ENCODE peak calls at places on chromosome 2, in six cellular contexts. One of them, this sample, is unnamed.
A peak's percentile ranks its signal among the peaks of the same experiment; 100 is the strongest.

GRCh38 chr2:222709191-222709891 is 37.9 kb downstream of the MOGAT1 start:
- DNase-seq in right lobe of liver: no peak
- DNase-seq in thyroid gland: peak; percentile 39
- DNase-seq in heart left ventricle: peak; percentile 76
- DNase-seq in HCT116: peak; percentile 83
- DNase-seq in endothelial cell of umbilical vein: peak; percentile 95
- DNase-seq in this sample: peak; percentile 22

GRCh38 chr2:46187112-46187618 is 110.0 kb upstream of the EPAS1 start:
- DNase-seq in right lobe of liver: peak; percentile 80
- DNase-seq in thyroid gland: no peak
- DNase-seq in heart left ventricle: no peak
- DNase-seq in HCT116: no peak
- DNase-seq in endothelial cell of umbilical vein: peak; percentile 70
- DNase-seq in this sample: no peak

GRCh38 chr2:67135201-67135600 is 261.9 kb upstream of the ETAA1 start:
- DNase-seq in right lobe of liver: no peak
- DNase-seq in thyroid gland: no peak
- DNase-seq in heart left ventricle: no peak
- DNase-seq in HCT116: no peak
- DNase-seq in endothelial cell of umbilical vein: no peak
- DNase-seq in this sample: no peak

GRCh38 chr2:63983986-63984605 is 35.1 kb downstream of the VPS54 start:
- DNase-seq in right lobe of liver: no peak
- DNase-seq in thyroid gland: no peak
- DNase-seq in heart left ventricle: no peak
- DNase-seq in HCT116: no peak
- DNase-seq in endothelial cell of umbilical vein: peak; percentile 24
- DNase-seq in this sample: no peak

GRCh38 chr2:206241767-206242166 is 32.7 kb upstream of the ZDBF2 start:
- DNase-seq in right lobe of liver: no peak
- DNase-seq in thyroid gland: no peak
- DNase-seq in heart left ventricle: no peak
- DNase-seq in HCT116: no peak
- DNase-seq in endothelial cell of umbilical vein: no peak
- DNase-seq in this sample: no peak

GRCh38 chr2:207528980-207529329 is 807 bp upstream of the CREB1 start:
- DNase-seq in right lobe of liver: no peak
- DNase-seq in thyroid gland: peak; percentile 50
- DNase-seq in heart left ventricle: no peak
- DNase-seq in HCT116: no peak
- DNase-seq in endothelial cell of umbilical vein: peak; percentile 50
- DNase-seq in this sample: no peak

GRCh38 chr2:19416784-19417684 is 58.6 kb upstream of the OSR1 start:
- DNase-seq in right lobe of liver: no peak
- DNase-seq in thyroid gland: no peak
- DNase-seq in heart left ventricle: no peak
- DNase-seq in HCT116: no peak
- DNase-seq in endothelial cell of umbilical vein: no peak
- DNase-seq in this sample: no peak

GRCh38 chr2:216710531-216711282 is 15.4 kb upstream of the IGFBP5 start:
- DNase-seq in right lobe of liver: no peak
- DNase-seq in thyroid gland: peak; percentile 61
- DNase-seq in heart left ventricle: peak; percentile 75
- DNase-seq in HCT116: no peak
- DNase-seq in endothelial cell of umbilical vein: no peak
- DNase-seq in this sample: no peak

GRCh38 chr2:199940373-199940772 is 14.9 kb downstream of the TYW5 start:
- DNase-seq in right lobe of liver: no peak
- DNase-seq in thyroid gland: no peak
- DNase-seq in heart left ventricle: no peak
- DNase-seq in HCT116: peak; percentile 21
- DNase-seq in endothelial cell of umbilical vein: peak; percentile 31
- DNase-seq in this sample: no peak

GRCh38 chr2:120661551-120661950 is 74.1 kb upstream of the GLI2 start:
- DNase-seq in right lobe of liver: no peak
- DNase-seq in thyroid gland: no peak
- DNase-seq in heart left ventricle: peak; percentile 78
- DNase-seq in HCT116: no peak
- DNase-seq in endothelial cell of umbilical vein: no peak
- DNase-seq in this sample: no peak

GRCh38 chr2:3620834-3621233 is 25.9 kb downstream of the COLEC11 start:
- DNase-seq in right lobe of liver: no peak
- DNase-seq in thyroid gland: peak; percentile 15
- DNase-seq in heart left ventricle: no peak
- DNase-seq in HCT116: no peak
- DNase-seq in endothelial cell of umbilical vein: no peak
- DNase-seq in this sample: no peak

GRCh38 chr2:188850786-188851185 is 123.4 kb upstream of the COL3A1 start:
- DNase-seq in right lobe of liver: no peak
- DNase-seq in thyroid gland: no peak
- DNase-seq in heart left ventricle: no peak
- DNase-seq in HCT116: no peak
- DNase-seq in endothelial cell of umbilical vein: no peak
- DNase-seq in this sample: no peak

GRCh38 chr2:230266654-230267053 is 41.1 kb downstream of the SP140 start:
- DNase-seq in right lobe of liver: no peak
- DNase-seq in thyroid gland: no peak
- DNase-seq in heart left ventricle: no peak
- DNase-seq in HCT116: no peak
- DNase-seq in endothelial cell of umbilical vein: no peak
- DNase-seq in this sample: no peak

GRCh38 chr2:240466579-240467148 is 31.2 kb downstream of the GPC1 start:
- DNase-seq in right lobe of liver: peak; percentile 54
- DNase-seq in thyroid gland: peak; percentile 1
- DNase-seq in heart left ventricle: peak; percentile 48
- DNase-seq in HCT116: no peak
- DNase-seq in endothelial cell of umbilical vein: no peak
- DNase-seq in this sample: no peak

GRCh38 chr2:45723857-45724256 is 72.4 kb downstream of the PRKCE start:
- DNase-seq in right lobe of liver: no peak
- DNase-seq in thyroid gland: no peak
- DNase-seq in heart left ventricle: no peak
- DNase-seq in HCT116: no peak
- DNase-seq in endothelial cell of umbilical vein: no peak
- DNase-seq in this sample: no peak

GRCh38 chr2:232721882-232722281 is 24.8 kb downstream of the GIGYF2 start:
- DNase-seq in right lobe of liver: no peak
- DNase-seq in thyroid gland: no peak
- DNase-seq in heart left ventricle: no peak
- DNase-seq in HCT116: no peak
- DNase-seq in endothelial cell of umbilical vein: no peak
- DNase-seq in this sample: no peak

GRCh38 chr2:209391776-209392401 is 32.0 kb upstream of the MAP2 start:
- DNase-seq in right lobe of liver: no peak
- DNase-seq in thyroid gland: no peak
- DNase-seq in heart left ventricle: no peak
- DNase-seq in HCT116: no peak
- DNase-seq in endothelial cell of umbilical vein: no peak
- DNase-seq in this sample: no peak

GRCh38 chr2:201769664-201770373 is 10.9 kb downstream of the ALS2 start:
- DNase-seq in right lobe of liver: no peak
- DNase-seq in thyroid gland: no peak
- DNase-seq in heart left ventricle: no peak
- DNase-seq in HCT116: no peak
- DNase-seq in endothelial cell of umbilical vein: peak; percentile 74
- DNase-seq in this sample: no peak

GRCh38 chr2:234963785-234964615 is 12.2 kb downstream of the SH3BP4 start:
- DNase-seq in right lobe of liver: no peak
- DNase-seq in thyroid gland: no peak
- DNase-seq in heart left ventricle: no peak
- DNase-seq in HCT116: peak; percentile 38
- DNase-seq in endothelial cell of umbilical vein: no peak
- DNase-seq in this sample: no peak

GRCh38 chr2:27128810-27129571 is 5.4 kb downstream of the ABHD1 start:
- DNase-seq in right lobe of liver: no peak
- DNase-seq in thyroid gland: no peak
- DNase-seq in heart left ventricle: no peak
- DNase-seq in HCT116: no peak
- DNase-seq in endothelial cell of umbilical vein: no peak
- DNase-seq in this sample: no peak
- TF ChIP-seq POLR2A in right lobe of liver: no peak
- TF ChIP-seq POLR2A in thyroid gland: no peak
- TF ChIP-seq POLR2A in heart left ventricle: no peak
- TF ChIP-seq POLR2A in HCT116: no peak
- TF ChIP-seq POLR2A in endothelial cell of umbilical vein: no peak
- TF ChIP-seq POLR2A in this sample: no peak

DNA sequence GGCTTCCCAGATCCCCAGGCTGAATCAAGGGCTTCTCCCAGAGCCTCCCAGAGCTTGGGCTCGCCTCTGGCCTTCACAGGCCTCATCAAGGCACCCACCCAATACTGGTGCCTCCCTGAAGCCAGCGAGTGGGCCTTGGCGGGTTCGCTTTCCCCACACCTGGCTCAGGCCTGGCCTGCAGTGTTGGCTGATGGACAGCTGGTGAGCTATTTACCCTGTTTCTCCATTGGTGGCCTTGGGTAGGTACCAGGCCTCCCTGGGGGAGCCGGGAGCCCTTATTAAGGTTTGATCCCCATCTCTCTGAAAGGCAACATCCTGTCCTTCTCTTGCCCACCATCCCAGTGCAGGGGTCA is 18.2 kb upstream of the DUSP2 start:
- DNase-seq in right lobe of liver: no peak
- DNase-seq in thyroid gland: no peak
- DNase-seq in heart left ventricle: no peak
- DNase-seq in HCT116: no peak
- DNase-seq in endothelial cell of umbilical vein: no peak
- DNase-seq in this sample: no peak
- H3K27ac ChIP-seq in right lobe of liver: no peak overlapping the region
- H3K27ac ChIP-seq in thyroid gland: no peak overlapping the region
- H3K27ac ChIP-seq in heart left ventricle: no peak overlapping the region
- H3K27ac ChIP-seq in HCT116: no peak overlapping the region
- H3K27ac ChIP-seq in endothelial cell of umbilical vein: no peak overlapping the region
- H3K27ac ChIP-seq in this sample: peak overlapping the region; percentile 74

DNA sequence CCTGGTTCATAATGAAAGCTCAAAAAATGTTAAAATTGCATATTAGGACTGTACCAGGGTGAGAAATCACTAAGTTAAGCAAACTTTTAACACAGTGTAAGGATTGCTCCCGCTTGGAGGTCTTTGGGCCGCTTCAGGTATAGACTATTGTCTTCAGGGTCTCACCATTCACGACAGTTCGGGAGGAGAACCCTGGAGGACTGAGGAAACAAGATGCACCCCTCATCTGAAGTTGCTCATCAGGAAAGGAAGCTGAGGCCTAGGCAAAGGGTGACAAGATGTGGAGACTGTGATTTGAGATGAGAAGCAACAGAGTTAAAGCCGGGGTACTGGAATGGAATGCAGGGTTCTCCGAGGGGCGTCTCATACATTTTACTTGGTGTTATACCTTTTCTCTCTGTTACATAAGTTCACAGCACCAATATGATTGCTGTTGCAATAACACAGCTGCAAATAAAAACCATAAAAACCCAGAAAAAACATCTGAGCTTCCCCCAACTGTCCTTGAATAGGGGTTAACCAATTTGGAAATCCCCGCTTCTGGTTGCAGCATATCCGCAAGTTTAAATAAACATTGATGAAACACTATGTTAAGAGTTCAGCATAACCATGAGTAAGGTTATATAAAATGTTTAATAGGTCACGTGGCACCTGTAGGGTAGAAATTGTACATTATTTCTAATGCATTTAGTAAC is 40.1 kb downstream of the FBXO48 start:
- DNase-seq in right lobe of liver: no peak
- DNase-seq in thyroid gland: no peak
- DNase-seq in heart left ventricle: no peak
- DNase-seq in HCT116: no peak
- DNase-seq in endothelial cell of umbilical vein: no peak
- DNase-seq in this sample: no peak
- TF ChIP-seq POLR2A in right lobe of liver: no peak
- TF ChIP-seq POLR2A in thyroid gland: no peak
- TF ChIP-seq POLR2A in heart left ventricle: no peak
- TF ChIP-seq POLR2A in HCT116: no peak
- TF ChIP-seq POLR2A in endothelial cell of umbilical vein: no peak
- TF ChIP-seq POLR2A in this sample: no peak

DNA sequence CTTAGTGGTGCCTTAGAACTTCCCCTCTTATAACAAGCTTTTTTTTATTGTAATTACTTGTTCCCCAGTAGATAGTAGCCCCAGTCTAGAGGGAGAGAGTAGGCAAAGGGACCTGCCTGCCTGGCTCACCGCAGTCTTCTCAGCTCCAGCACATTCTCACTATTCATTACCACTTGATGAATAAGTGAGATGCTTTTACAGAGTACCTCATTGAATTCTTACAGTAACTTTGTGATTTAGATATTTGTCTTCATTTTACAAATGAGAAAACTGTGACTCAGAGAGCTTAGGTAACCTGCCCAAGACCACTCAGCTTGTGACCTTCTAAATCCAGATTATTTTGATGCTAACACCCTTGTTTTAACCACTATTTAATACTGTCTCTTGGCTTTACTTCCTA is 77.8 kb downstream of the CHRNA1 start:
- DNase-seq in right lobe of liver: no peak
- DNase-seq in thyroid gland: no peak
- DNase-seq in heart left ventricle: no peak
- DNase-seq in HCT116: no peak
- DNase-seq in endothelial cell of umbilical vein: no peak
- DNase-seq in this sample: no peak
- H3K27ac ChIP-seq in right lobe of liver: no peak overlapping the region
- H3K27ac ChIP-seq in thyroid gland: no peak overlapping the region
- H3K27ac ChIP-seq in heart left ventricle: no peak overlapping the region
- H3K27ac ChIP-seq in HCT116: no peak overlapping the region
- H3K27ac ChIP-seq in endothelial cell of umbilical vein: no peak overlapping the region
- H3K27ac ChIP-seq in this sample: no peak overlapping the region

GRCh38 chr2:27628767-27629709 is at the start of the genes CCDC121 and GPN1:
- DNase-seq in right lobe of liver: peak; percentile 91
- DNase-seq in thyroid gland: peak; percentile 79
- DNase-seq in heart left ventricle: peak; percentile 92
- DNase-seq in HCT116: peak; percentile 59
- DNase-seq in endothelial cell of umbilical vein: peak; percentile 93
- DNase-seq in this sample: peak; percentile 96
- TF ChIP-seq POLR2A in right lobe of liver: peak; percentile 45
- TF ChIP-seq POLR2A in thyroid gland: peak; percentile 83
- TF ChIP-seq POLR2A in heart left ventricle: no peak
- TF ChIP-seq POLR2A in HCT116: peak; percentile 90
- TF ChIP-seq POLR2A in endothelial cell of umbilical vein: peak; percentile 96
- TF ChIP-seq POLR2A in this sample: peak; percentile 19

GRCh38 chr2:59232394-59233165 is 991.5 kb upstream of the FANCL start:
- DNase-seq in right lobe of liver: no peak
- DNase-seq in thyroid gland: no peak
- DNase-seq in heart left ventricle: no peak
- DNase-seq in HCT116: no peak
- DNase-seq in endothelial cell of umbilical vein: no peak
- DNase-seq in this sample: no peak
- H3K27ac ChIP-seq in right lobe of liver: no peak overlapping the region
- H3K27ac ChIP-seq in thyroid gland: no peak overlapping the region
- H3K27ac ChIP-seq in heart left ventricle: no peak overlapping the region
- H3K27ac ChIP-seq in HCT116: no peak overlapping the region
- H3K27ac ChIP-seq in endothelial cell of umbilical vein: no peak overlapping the region
- H3K27ac ChIP-seq in this sample: no peak overlapping the region

GRCh38 chr2:219433666-219434467 is 776 bp upstream of the SPEG start:
- DNase-seq in right lobe of liver: no peak
- DNase-seq in thyroid gland: no peak
- DNase-seq in heart left ventricle: no peak
- DNase-seq in HCT116: peak; percentile 69
- DNase-seq in endothelial cell of umbilical vein: no peak
- DNase-seq in this sample: no peak
- TF ChIP-seq POLR2A in right lobe of liver: no peak
- TF ChIP-seq POLR2A in thyroid gland: no peak
- TF ChIP-seq POLR2A in heart left ventricle: no peak
- TF ChIP-seq POLR2A in HCT116: no peak
- TF ChIP-seq POLR2A in endothelial cell of umbilical vein: no peak
- TF ChIP-seq POLR2A in this sample: no peak